ENCODE peak calls at places on chromosomes 11 and 22, in nine cellular contexts. D, F, Y, O, Z, P, W, U and M are unnamed samples.

GRCh38 chr11:2367266-2368160 is 9.6 kb upstream of the CD81 start:
- DNase-seq in Z (no peak), P (no peak), O (no peak), W (no peak), Y (no peak), D (no peak), F (no peak), U (no peak), M (no peak)

GRCh38 chr11:80281194-80281593 is 840.4 kb upstream of the TENM4 start:
- DNase-seq in D (no peak), F (no peak), Z (no peak), O (no peak), Y (no peak), W (no peak), P (no peak), U (no peak), M (peak; percentile 90)

GRCh38 chr11:79546366-79546765 is 105.5 kb upstream of the TENM4 start:
- DNase-seq in F (no peak), Z (no peak), Y (no peak), D (no peak), P (no peak), O (no peak), U (no peak), W (no peak), M (peak; percentile 42)

GRCh38 chr11:111469200-111469599 is 43.0 kb downstream of the BTG4 start:
- DNase-seq in Z (peak; percentile 16), Y (no peak), F (no peak), U (no peak), O (no peak), W (no peak), P (no peak), D (no peak), M (no peak)

GRCh38 chr11:118126082-118126838 is 26.4 kb downstream of the SCN4B start:
- DNase-seq in W (no peak), Y (no peak), D (no peak), P (no peak), O (no peak), F (no peak), U (no peak), Z (no peak), M (no peak)

GRCh38 chr11:76397383-76397782 is 16.3 kb downstream of the GVQW3 start:
- DNase-seq in Y (no peak), P (no peak), W (no peak), Z (no peak), F (no peak), O (no peak), D (no peak), U (no peak), M (no peak)

GRCh38 chr11:46857666-46858065 is 11.6 kb upstream of the CKAP5 start:
- DNase-seq in W (no peak), P (no peak), O (no peak), U (no peak), Y (no peak), D (no peak), Z (no peak), F (no peak), M (no peak)

GRCh38 chr22:20240900-20241299 is 27.2 kb downstream of the RTN4R start:
- DNase-seq in O (no peak), Z (no peak), D (no peak), F (no peak), U (no peak), P (no peak), W (no peak), Y (no peak), M (no peak)

GRCh38 chr11:121930004-121930965 is 185.7 kb downstream of the BLID start:
- DNase-seq in Z (no peak), F (peak; percentile 50), D (no peak), W (peak; percentile 68), P (no peak), O (peak; percentile 15), U (no peak), Y (no peak), M (no peak)

GRCh38 chr11:129590753-129591475 is 215.3 kb downstream of the BARX2 start:
- DNase-seq in F (no peak), W (no peak), P (no peak), Y (no peak), Z (no peak), O (no peak), D (no peak), U (no peak), M (no peak)

GRCh38 chr22:44557064-44557748 is 59.2 kb upstream of the RTL6 start:
- DNase-seq in U (no peak), D (no peak), F (no peak), Y (no peak), O (no peak), P (no peak), W (no peak), Z (no peak), M (no peak)

GRCh38 chr11:20474176-20474950 is 86.8 kb downstream of the PRMT3 start:
- DNase-seq in W (peak; percentile 4), U (no peak), F (peak; percentile 19), O (no peak), D (no peak), Z (no peak), P (no peak), Y (no peak), M (no peak)

GRCh38 chr11:96272542-96273306 is 70.3 kb downstream of the MAML2 start:
- DNase-seq in W (no peak), Y (peak; percentile 37), Z (peak; percentile 40), U (no peak), F (no peak), D (no peak), P (no peak), O (peak; percentile 22), M (peak; percentile 72)

GRCh38 chr11:130725417-130726233 is 190.7 kb downstream of the SNX19 start:
- DNase-seq in U (no peak), W (no peak), Y (no peak), F (no peak), P (no peak), D (no peak), Z (no peak), O (no peak), M (no peak)

GRCh38 chr11:61840371-61840770 is 12.3 kb downstream of the FADS2 start:
- DNase-seq in F (no peak), O (no peak), U (no peak), Z (no peak), W (no peak), Y (no peak), D (no peak), P (no peak), M (no peak)

GRCh38 chr22:28792491-28793383 is 7.6 kb downstream of the XBP1 start:
- DNase-seq in Z (no peak), Y (no peak), D (no peak), P (no peak), F (no peak), U (no peak), O (no peak), W (no peak), M (no peak)

GRCh38 chr11:123509737-123510578 is 79.9 kb downstream of the GRAMD1B start:
- DNase-seq in F (peak; percentile 71), D (no peak), W (peak; percentile 29), Y (no peak), P (no peak), O (peak; percentile 77), Z (no peak), U (no peak), M (no peak)

GRCh38 chr11:123063396-123064267 is 1.7 kb upstream of the HSPA8 start:
- DNase-seq in F (peak; percentile 66), O (no peak), Y (peak; percentile 46), Z (peak; percentile 55), P (no peak), W (peak; percentile 72), U (no peak), D (no peak), M (no peak)

GRCh38 chr11:69526453-69526810 is 45.0 kb downstream of the LINC01488 start:
- DNase-seq in D (no peak), F (no peak), Z (no peak), U (no peak), O (no peak), W (no peak), Y (no peak), P (no peak), M (no peak)

GRCh38 chr11:133163463-133164419 is 368.6 kb downstream of the OPCML start:
- DNase-seq in Z (no peak), D (no peak), W (peak; percentile 67), F (peak; percentile 62), P (no peak), O (peak; percentile 56), U (peak; percentile 10), Y (no peak), M (peak; percentile 2)

GRCh38 chr11:80503990-80504389 is 1063.2 kb upstream of the TENM4 start:
- DNase-seq in O (no peak), W (no peak), F (no peak), Z (no peak), P (no peak), D (no peak), U (no peak), Y (no peak), M (no peak)

GRCh38 chr11:2523821-2524391 is 79.1 kb downstream of the KCNQ1 start:
- DNase-seq in D (no peak), U (no peak), Y (peak; percentile 11), P (no peak), W (no peak), Z (no peak), F (no peak), O (peak; percentile 5), M (no peak)

GRCh38 chr22:20491346-20491745 is 4.2 kb downstream of the KLHL22 start:
- DNase-seq in U (no peak), W (no peak), F (no peak), Z (no peak), D (no peak), P (no peak), O (no peak), Y (no peak), M (no peak)

GRCh38 chr11:115860246-115860645 is 356.0 kb upstream of the CADM1 start:
- DNase-seq in W (no peak), U (no peak), O (no peak), Y (no peak), P (no peak), F (no peak), D (no peak), Z (no peak), M (no peak)

GRCh38 chr22:37192741-37193140 is 4.7 kb upstream of the C1QTNF6 start:
- DNase-seq in F (no peak), D (no peak), U (no peak), P (no peak), O (no peak), W (no peak), Z (no peak), Y (no peak), M (no peak)

GRCh38 chr11:100646545-100646944 is 40.5 kb upstream of the ARHGAP42 start:
- DNase-seq in Z (no peak), F (no peak), U (no peak), Y (no peak), P (no peak), O (no peak), W (no peak), D (no peak), M (no peak)

GRCh38 chr11:118752654-118753053 is 38.3 kb downstream of the DDX6 start:
- DNase-seq in U (no peak), Y (no peak), F (no peak), W (no peak), Z (no peak), P (no peak), D (no peak), O (no peak), M (no peak)

GRCh38 chr11:66579017-66579606 is 10.7 kb upstream of the CTSF start:
- DNase-seq in U (peak; percentile 100), Z (peak; percentile 47), Y (peak; percentile 63), D (peak; percentile 45), F (peak; percentile 39), P (peak; percentile 53), W (peak; percentile 42), O (peak; percentile 92), M (no peak)

GRCh38 chr11:105781807-105782206 is 171.9 kb downstream of the GRIA4 start:
- DNase-seq in Z (no peak), O (no peak), D (no peak), W (no peak), F (no peak), U (no peak), Y (no peak), P (no peak), M (no peak)

GRCh38 chr22:26321469-26321913 is 107.6 kb upstream of the ASPHD2 start:
- DNase-seq in F (peak; percentile 44), U (no peak), Z (peak; percentile 90), D (no peak), Y (no peak), P (no peak), O (no peak), W (no peak), M (no peak)

GRCh38 chr22:37282385-37282677 is at the start of gene CYTH4:
- DNase-seq in Y (peak; percentile 52), W (no peak), O (no peak), D (peak; percentile 65), Z (no peak), U (no peak), P (peak; percentile 53), F (no peak), M (no peak)